ENCODE peak calls at places on chromosomes 7 and 10, in eight cellular contexts. Y, Z, A, W, F, L, J and O are unnamed samples.

GRCh38 chr10:42955493-42955889 is 121.4 kb upstream of the RET start:
- DNase-seq in Y (no peak), Z (no peak), A (no peak), W (no peak), F (no peak), L (no peak), J (no peak), O (no peak)

GRCh38 chr10:9028211-9028610 is 973.7 kb downstream of the GATA3 start:
- DNase-seq in Y (no peak), Z (no peak), A (no peak), W (no peak), F (no peak), L (no peak), J (no peak), O (no peak)

GRCh38 chr10:5876181-5876768 is 13.4 kb downstream of the ANKRD16 start:
- DNase-seq in Y (no peak), Z (peak), A (no peak), W (peak), F (no peak), L (no peak), J (no peak), O (peak)

GRCh38 chr10:35377050-35377723 is 40.9 kb downstream of the CCNY start:
- DNase-seq in Y (no peak), Z (no peak), A (no peak), W (no peak), F (no peak), L (no peak), J (no peak), O (no peak)

GRCh38 chr10:62081322-62081945 is 179.9 kb downstream of the ARID5B start:
- DNase-seq in Y (no peak), Z (no peak), A (no peak), W (no peak), F (no peak), L (no peak), J (no peak), O (no peak)

GRCh38 chr7:151470656-151471180 is 30.8 kb upstream of the CRYGN start:
- DNase-seq in Y (no peak), Z (no peak), A (no peak), W (no peak), F (peak), L (no peak), J (no peak), O (peak)

GRCh38 chr7:8913687-8914086 is 480.3 kb downstream of the NXPH1 start:
- DNase-seq in Y (no peak), Z (no peak), A (no peak), W (no peak), F (no peak), L (no peak), J (no peak), O (no peak)

GRCh38 chr7:47666164-47666862 is 84.4 kb upstream of the TNS3 start:
- DNase-seq in Y (no peak), Z (no peak), A (no peak), W (no peak), F (no peak), L (peak), J (no peak), O (no peak)

GRCh38 chr10:73950569-73950968 is 39.6 kb downstream of the PLAU start:
- DNase-seq in Y (no peak), Z (no peak), A (no peak), W (no peak), F (peak), L (no peak), J (no peak), O (no peak)

GRCh38 chr10:44045020-44045419 is 339.9 kb downstream of the CXCL12 start:
- DNase-seq in Y (no peak), Z (no peak), A (no peak), W (no peak), F (no peak), L (no peak), J (no peak), O (no peak)

GRCh38 chr7:22601028-22601795 is 101.2 kb upstream of the STEAP1B start:
- DNase-seq in Y (no peak), Z (no peak), A (no peak), W (no peak), F (no peak), L (no peak), J (no peak), O (no peak)

GRCh38 chr10:19869370-19869769 is 53.1 kb downstream of the PLXDC2 start:
- DNase-seq in Y (no peak), Z (no peak), A (no peak), W (no peak), F (no peak), L (no peak), J (no peak), O (no peak)

GRCh38 chr7:128909605-128910568 is 622 bp downstream of the KCP start:
- DNase-seq in Y (no peak), Z (no peak), A (no peak), W (no peak), F (no peak), L (peak), J (peak), O (no peak)

GRCh38 chr10:649798-650690 is 39.4 kb downstream of the DIP2C start:
- DNase-seq in Y (no peak), Z (no peak), A (no peak), W (no peak), F (no peak), L (peak), J (peak), O (no peak)

GRCh38 chr10:9858816-9859215 is 1158.9 kb upstream of the CELF2 start:
- DNase-seq in Y (no peak), Z (no peak), A (no peak), W (no peak), F (no peak), L (no peak), J (no peak), O (no peak)